ENCODE peak calls at places on chromosomes 11 and 22, in six cellular contexts. One of them, this sample, is unnamed.

GRCh38 chr22:37485006-37485713 is 1.0 kb downstream of the MFNG start:
- DNase-seq in aorta: no peak
- DNase-seq in activated naive CD4-positive, alpha-beta T cell treated with anti-CD3 and anti-CD28 coated beads for 36 hours: peak; percentile 65
- DNase-seq in stimulated activated CD8-positive, alpha-beta memory T cell treated with anti-CD3 and anti-CD28 coated beads, Interleukin-7, amount 100 ng/mL, for 4 hours: peak; percentile 39
- DNase-seq in EL: no peak
- DNase-seq in NCI-H2029: no peak
- DNase-seq in this sample: peak; percentile 78

GRCh38 chr22:30267382-30268302 is 991 bp upstream of the OSM start:
- DNase-seq in aorta: no peak
- DNase-seq in activated naive CD4-positive, alpha-beta T cell treated with anti-CD3 and anti-CD28 coated beads for 36 hours: peak; percentile 76
- DNase-seq in stimulated activated CD8-positive, alpha-beta memory T cell treated with anti-CD3 and anti-CD28 coated beads, Interleukin-7, amount 100 ng/mL, for 4 hours: peak; percentile 56
- DNase-seq in EL: no peak
- DNase-seq in NCI-H2029: no peak
- DNase-seq in this sample: peak; percentile 84

GRCh38 chr22:19407649-19408606 is 23.6 kb downstream of the HIRA start:
- DNase-seq in aorta: no peak
- DNase-seq in activated naive CD4-positive, alpha-beta T cell treated with anti-CD3 and anti-CD28 coated beads for 36 hours: no peak
- DNase-seq in stimulated activated CD8-positive, alpha-beta memory T cell treated with anti-CD3 and anti-CD28 coated beads, Interleukin-7, amount 100 ng/mL, for 4 hours: no peak
- DNase-seq in EL: no peak
- DNase-seq in NCI-H2029: no peak
- DNase-seq in this sample: no peak

GRCh38 chr11:127994736-127995135 is 592.6 kb downstream of the ETS1 start:
- DNase-seq in aorta: no peak
- DNase-seq in activated naive CD4-positive, alpha-beta T cell treated with anti-CD3 and anti-CD28 coated beads for 36 hours: no peak
- DNase-seq in stimulated activated CD8-positive, alpha-beta memory T cell treated with anti-CD3 and anti-CD28 coated beads, Interleukin-7, amount 100 ng/mL, for 4 hours: no peak
- DNase-seq in EL: peak; percentile 74
- DNase-seq in NCI-H2029: no peak
- DNase-seq in this sample: no peak

GRCh38 chr22:38941488-38941987 is 15.9 kb upstream of the APOBEC3A start:
- DNase-seq in aorta: no peak
- DNase-seq in activated naive CD4-positive, alpha-beta T cell treated with anti-CD3 and anti-CD28 coated beads for 36 hours: peak; percentile 83
- DNase-seq in stimulated activated CD8-positive, alpha-beta memory T cell treated with anti-CD3 and anti-CD28 coated beads, Interleukin-7, amount 100 ng/mL, for 4 hours: peak; percentile 75
- DNase-seq in EL: no peak
- DNase-seq in NCI-H2029: no peak
- DNase-seq in this sample: peak; percentile 91

GRCh38 chr22:36577019-36577418 is 48.1 kb upstream of the EIF3D start:
- DNase-seq in aorta: no peak
- DNase-seq in activated naive CD4-positive, alpha-beta T cell treated with anti-CD3 and anti-CD28 coated beads for 36 hours: no peak
- DNase-seq in stimulated activated CD8-positive, alpha-beta memory T cell treated with anti-CD3 and anti-CD28 coated beads, Interleukin-7, amount 100 ng/mL, for 4 hours: no peak
- DNase-seq in EL: peak; percentile 97
- DNase-seq in NCI-H2029: no peak
- DNase-seq in this sample: no peak

GRCh38 chr11:1863352-1864215 is 10.7 kb downstream of the LSP1 start:
- DNase-seq in aorta: peak; percentile 95
- DNase-seq in activated naive CD4-positive, alpha-beta T cell treated with anti-CD3 and anti-CD28 coated beads for 36 hours: no peak
- DNase-seq in stimulated activated CD8-positive, alpha-beta memory T cell treated with anti-CD3 and anti-CD28 coated beads, Interleukin-7, amount 100 ng/mL, for 4 hours: no peak
- DNase-seq in EL: peak; percentile 91
- DNase-seq in NCI-H2029: peak; percentile 53
- DNase-seq in this sample: no peak

GRCh38 chr11:118186346-118187107 is 10.1 kb upstream of the SCN2B start:
- DNase-seq in aorta: no peak
- DNase-seq in activated naive CD4-positive, alpha-beta T cell treated with anti-CD3 and anti-CD28 coated beads for 36 hours: no peak
- DNase-seq in stimulated activated CD8-positive, alpha-beta memory T cell treated with anti-CD3 and anti-CD28 coated beads, Interleukin-7, amount 100 ng/mL, for 4 hours: no peak
- DNase-seq in EL: no peak
- DNase-seq in NCI-H2029: no peak
- DNase-seq in this sample: no peak

GRCh38 chr11:17250561-17251350 is 25.8 kb upstream of the NUCB2 start:
- DNase-seq in aorta: no peak
- DNase-seq in activated naive CD4-positive, alpha-beta T cell treated with anti-CD3 and anti-CD28 coated beads for 36 hours: no peak
- DNase-seq in stimulated activated CD8-positive, alpha-beta memory T cell treated with anti-CD3 and anti-CD28 coated beads, Interleukin-7, amount 100 ng/mL, for 4 hours: no peak
- DNase-seq in EL: peak; percentile 12
- DNase-seq in NCI-H2029: no peak
- DNase-seq in this sample: no peak

GRCh38 chr11:133694701-133695100 is 150.6 kb downstream of the SPATA19 start:
- DNase-seq in aorta: no peak
- DNase-seq in activated naive CD4-positive, alpha-beta T cell treated with anti-CD3 and anti-CD28 coated beads for 36 hours: no peak
- DNase-seq in stimulated activated CD8-positive, alpha-beta memory T cell treated with anti-CD3 and anti-CD28 coated beads, Interleukin-7, amount 100 ng/mL, for 4 hours: no peak
- DNase-seq in EL: no peak
- DNase-seq in NCI-H2029: no peak
- DNase-seq in this sample: no peak

GRCh38 chr11:103680861-103681260 is 355.6 kb upstream of the DDI1 start:
- DNase-seq in aorta: no peak
- DNase-seq in activated naive CD4-positive, alpha-beta T cell treated with anti-CD3 and anti-CD28 coated beads for 36 hours: no peak
- DNase-seq in stimulated activated CD8-positive, alpha-beta memory T cell treated with anti-CD3 and anti-CD28 coated beads, Interleukin-7, amount 100 ng/mL, for 4 hours: no peak
- DNase-seq in EL: no peak
- DNase-seq in NCI-H2029: no peak
- DNase-seq in this sample: no peak

GRCh38 chr11:43830928-43831440 is 49.6 kb upstream of the ALKBH3 start:
- DNase-seq in aorta: no peak
- DNase-seq in activated naive CD4-positive, alpha-beta T cell treated with anti-CD3 and anti-CD28 coated beads for 36 hours: peak; percentile 80
- DNase-seq in stimulated activated CD8-positive, alpha-beta memory T cell treated with anti-CD3 and anti-CD28 coated beads, Interleukin-7, amount 100 ng/mL, for 4 hours: peak; percentile 36
- DNase-seq in EL: peak; percentile 99
- DNase-seq in NCI-H2029: no peak
- DNase-seq in this sample: peak; percentile 76